ENCODE peak calls at places on chromosomes 11 and 22, in five cellular contexts. L is HCT116, S is SK-N-SH, K is fibroblast of mammary gland, W is psoas muscle. X is an unnamed sample.

GRCh38 chr22:17257578-17257977 is 38.3 kb upstream of the ADA2 start:
- DNase-seq in K (no peak), S (no peak), L (no peak), W (no peak), X (no peak)

GRCh38 chr11:32072872-32073661 is 17.8 kb upstream of the RCN1 start:
- DNase-seq in K (peak), L (no peak), W (no peak), S (peak), X (no peak)

GRCh38 chr11:104858882-104859735 is 39.2 kb downstream of the CASP12 start:
- DNase-seq in K (peak), L (no peak), S (no peak), W (no peak), X (no peak)

GRCh38 chr11:71843858-71844257 is 10.9 kb downstream of the DEFB108B start:
- DNase-seq in W (no peak), L (no peak), S (no peak), K (no peak), X (no peak)

GRCh38 chr11:95512177-95512576 is 277.4 kb downstream of the FAM76B start:
- DNase-seq in S (no peak), L (no peak), W (peak), K (peak), X (peak)

GRCh38 chr22:25134028-25134427 is 65.6 kb upstream of the CRYBB3 start:
- DNase-seq in S (peak), K (no peak), L (no peak), W (no peak), X (no peak)

GRCh38 chr22:17791196-17791595 is 16.9 kb upstream of the BID start:
- DNase-seq in L (no peak), S (no peak), K (no peak), W (no peak), X (no peak)

GRCh38 chr11:18701614-18702216 is 3.1 kb downstream of the TMEM86A start:
- DNase-seq in K (no peak), S (no peak), W (no peak), L (no peak), X (no peak)

GRCh38 chr11:134481135-134481534 is 69.1 kb upstream of the B3GAT1 start:
- DNase-seq in S (no peak), L (no peak), K (no peak), W (no peak), X (no peak)

GRCh38 chr22:40231618-40232313 is 54.0 kb downstream of the TNRC6B start:
- DNase-seq in W (no peak), S (no peak), L (no peak), K (no peak), X (no peak)

GRCh38 chr22:42179616-42180015 is 49.0 kb upstream of the CYP2D6 start:
- DNase-seq in S (no peak), K (peak), L (no peak), W (no peak), X (peak)

GRCh38 chr11:34355726-34356125 is 2.1 kb downstream of the ABTB2 start:
- DNase-seq in W (no peak), S (no peak), L (no peak), K (no peak), X (no peak)

GRCh38 chr22:41915035-41915782 is at the start of gene SHISA8:
- DNase-seq in W (peak), K (no peak), S (peak), L (no peak), X (peak)

GRCh38 chr22:48276933-48277867 is 1514.8 kb downstream of the TBC1D22A start:
- DNase-seq in K (no peak), S (no peak), L (no peak), W (no peak), X (no peak)

GRCh38 chr11:76763573-76764348 is 19.4 kb upstream of the TSKU start:
- DNase-seq in S (no peak), K (peak), W (no peak), L (no peak), X (peak)

GRCh38 chr11:70526116-70527045 is 128.1 kb downstream of the CTTN start:
- DNase-seq in K (no peak), S (peak), L (no peak), W (no peak), X (no peak)

GRCh38 chr11:78050964-78051831 is 12.5 kb upstream of the THRSP start:
- DNase-seq in K (peak), W (no peak), L (no peak), S (no peak), X (peak)

GRCh38 chr11:107655607-107656006 is 56.2 kb downstream of the SLN start:
- DNase-seq in L (no peak), W (no peak), S (no peak), K (no peak), X (no peak)

GRCh38 chr11:42651654-42652053 is 660.1 kb upstream of the API5 start:
- DNase-seq in L (no peak), K (no peak), S (no peak), W (no peak), X (no peak)

GRCh38 chr11:117145393-117145761 is 1.3 kb downstream of the PAFAH1B2 start:
- DNase-seq in L (no peak), K (peak), S (peak), W (no peak), X (peak)

GRCh38 chr11:15805726-15806125 is 550.6 kb downstream of the SOX6 start:
- DNase-seq in S (no peak), L (no peak), K (no peak), W (no peak), X (no peak)

GRCh38 chr11:86089659-86090058 is 20.8 kb upstream of the PICALM start:
- DNase-seq in L (no peak), W (no peak), S (peak), K (peak), X (peak)

GRCh38 chr11:59918494-59918893 is 19.7 kb upstream of the OOSP1 start:
- DNase-seq in S (no peak), W (no peak), L (no peak), K (peak), X (peak)

GRCh38 chr11:126791446-126791845 is 209.1 kb downstream of the KIRREL3 start:
- DNase-seq in K (no peak), S (no peak), L (no peak), W (no peak), X (no peak)

GRCh38 chr11:45885274-45885920 is at the start of gene MAPK8IP1:
- DNase-seq in K (peak), L (no peak), S (peak), W (peak), X (peak)

GRCh38 chr11:71434576-71435130 is 13.5 kb downstream of the DHCR7 start:
- DNase-seq in L (no peak), K (no peak), S (no peak), W (no peak), X (no peak)

GRCh38 chr11:59668950-59669610 is at the start of gene PATL1:
- DNase-seq in S (peak), W (peak), L (peak), K (peak), X (peak)

GRCh38 chr22:50112151-50113118 is 22.6 kb downstream of the MOV10L1 start:
- DNase-seq in S (no peak), L (no peak), W (no peak), K (peak), X (peak)

GRCh38 chr11:118200497-118200896 is 24.1 kb upstream of the SCN2B start:
- DNase-seq in L (no peak), S (no peak), W (no peak), K (no peak), X (no peak)

GRCh38 chr11:132944557-132944920 is 587.8 kb downstream of the OPCML start:
- DNase-seq in S (no peak), L (no peak), K (no peak), W (no peak), X (no peak)

GRCh38 chr22:49589811-49590210 is 237.9 kb downstream of the BRD1 start:
- DNase-seq in L (no peak), W (no peak), K (no peak), S (no peak), X (no peak)

GRCh38 chr11:12806113-12806512 is 131.9 kb downstream of the TEAD1 start:
- DNase-seq in W (no peak), S (no peak), K (peak), L (no peak), X (peak)

GRCh38 chr11:82701847-82702520 is 31.7 kb downstream of the FAM181B start:
- DNase-seq in W (no peak), L (peak), K (peak), S (peak), X (peak)

GRCh38 chr11:16902182-16902581 is 112.0 kb downstream of the PLEKHA7 start:
- DNase-seq in S (no peak), L (peak), W (no peak), K (no peak), X (no peak)

GRCh38 chr11:73230931-73231330 is 12.8 kb downstream of the P2RY2 start:
- DNase-seq in L (no peak), W (no peak), K (no peak), S (peak), X (no peak)

GRCh38 chr11:2791521-2792375 is 92.0 kb upstream of the KCNQ1OT1 start:
- DNase-seq in W (peak), S (no peak), L (no peak), K (no peak), X (no peak)

GRCh38 chr11:125140251-125140650 is 24.3 kb upstream of the PKNOX2 start:
- DNase-seq in K (no peak), W (no peak), L (no peak), S (peak), X (no peak)

GRCh38 chr11:125141686-125142535 is 22.6 kb upstream of the PKNOX2 start:
- DNase-seq in W (peak), S (peak), K (peak), L (no peak), X (peak)

GRCh38 chr11:125138966-125139365 is 25.6 kb upstream of the PKNOX2 start:
- DNase-seq in W (no peak), L (no peak), S (no peak), K (no peak), X (no peak)

GRCh38 chr11:125146232-125146631 is 18.3 kb upstream of the PKNOX2 start:
- DNase-seq in W (no peak), L (no peak), S (no peak), K (no peak), X (no peak)

GRCh38 chr11:125141178-125141577 is 23.4 kb upstream of the PKNOX2 start:
- DNase-seq in W (no peak), L (no peak), S (no peak), K (no peak), X (no peak)
- H3K4me3 ChIP-seq in W (no peak), L (no peak), S (no peak), K (no peak), X (no peak)

GRCh38 chr11:61607426-61607825 is 26.6 kb upstream of the SYT7 start:
- DNase-seq in L (no peak), S (no peak), K (no peak), W (no peak), X (no peak)
- TF ChIP-seq CTCF in L (no peak), S (no peak), K (no peak), W (no peak), X (no peak)

GRCh38 chr11:109735139-109735538 is 313.1 kb downstream of the C11orf87 start:
- DNase-seq in S (no peak), K (no peak), L (no peak), W (no peak), X (no peak)
- H3K4me3 ChIP-seq in S (no peak), K (no peak), L (no peak), W (no peak), X (no peak)

GRCh38 chr22:37609240-37610152 is 862 bp downstream of the GGA1 start:
- DNase-seq in K (peak), W (no peak), L (no peak), S (peak), X (peak)

GRCh38 chr22:37607010-37607911 is 1.4 kb upstream of the GGA1 start:
- DNase-seq in W (peak), S (peak), L (peak), K (peak), X (peak)

GRCh38 chr22:37610480-37611148 is 2.0 kb downstream of the GGA1 start:
- DNase-seq in K (peak), S (no peak), L (no peak), W (no peak), X (no peak)

GRCh38 chr22:37607912-37608476 is 640 bp upstream of the GGA1 start:
- DNase-seq in W (no peak), K (no peak), S (peak), L (no peak), X (no peak)

DNA sequence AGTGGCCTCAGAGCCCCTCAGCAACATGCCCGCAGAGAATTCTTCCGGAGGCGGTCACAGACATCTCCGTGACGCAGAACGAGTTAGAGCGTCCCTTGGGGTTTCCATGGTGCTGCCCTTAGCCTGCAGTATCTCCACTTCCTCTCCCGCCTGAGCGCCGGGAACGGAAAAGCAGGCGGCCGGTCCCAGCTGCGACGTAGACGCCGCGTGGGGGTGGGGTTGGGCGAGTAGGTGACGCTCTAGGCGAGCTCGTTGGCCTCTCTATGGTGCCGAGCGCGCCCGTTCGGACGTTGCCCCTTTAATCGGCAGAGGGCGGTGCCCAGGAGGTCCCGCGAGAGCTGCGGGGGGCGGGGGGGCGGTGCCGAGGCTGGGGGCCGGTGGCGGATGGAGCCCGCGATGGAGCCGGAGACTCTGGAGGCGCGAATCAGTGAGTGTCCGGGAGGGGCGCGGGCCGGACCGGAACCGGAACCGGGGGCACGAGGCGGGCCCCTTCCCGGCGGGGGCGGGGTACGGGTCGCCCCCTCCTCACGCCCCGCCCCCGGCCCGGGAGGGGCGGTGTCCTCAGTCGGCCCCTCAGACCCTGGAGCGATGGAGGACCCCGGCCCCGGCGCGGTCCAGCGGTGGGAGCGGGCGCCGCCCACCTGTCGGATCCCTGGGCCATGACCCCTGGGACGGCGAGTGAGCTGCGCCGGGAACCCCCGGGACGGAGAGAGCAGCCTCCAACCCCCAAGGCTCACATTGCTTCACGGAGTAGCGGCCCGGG is at the start of gene GGA1:
- DNase-seq in W (peak), S (peak), K (peak), L (peak), X (peak)
- TF ChIP-seq CTCF in W (no peak), S (no peak), K (no peak), L (no peak), X (no peak)

DNA sequence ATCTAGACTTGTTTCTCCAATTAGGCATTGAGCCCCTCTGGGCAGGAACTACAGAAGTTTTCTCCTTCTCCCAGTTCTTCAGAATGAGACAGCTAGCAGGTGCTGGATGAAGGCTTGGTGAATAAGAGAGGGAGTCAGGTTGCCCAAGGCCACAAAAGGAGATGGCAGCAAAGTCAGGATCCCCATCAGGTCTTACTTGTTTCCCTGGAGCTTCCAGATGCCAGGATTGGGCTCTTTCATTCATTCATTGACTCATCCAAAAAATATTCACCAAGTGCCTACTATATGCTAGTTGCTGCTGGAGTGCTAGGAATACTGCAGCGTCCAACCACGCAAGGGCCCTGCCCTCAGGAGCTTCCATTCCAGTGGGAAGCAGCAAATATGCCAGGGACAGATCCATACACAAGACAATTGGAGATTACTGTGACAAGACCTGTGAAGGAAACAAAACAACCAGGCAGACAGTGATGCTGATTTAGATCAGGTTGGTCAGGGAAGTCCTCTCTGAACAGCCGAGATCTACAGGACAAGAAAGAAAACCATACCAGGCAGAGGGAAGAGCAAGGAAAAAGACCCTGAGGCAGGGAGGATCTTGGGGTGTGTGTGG is 24.6 kb upstream of the LMO1 start:
- DNase-seq in S (no peak), K (no peak), W (no peak), L (no peak), X (no peak)
- H3K4me3 ChIP-seq in S (no peak), K (no peak), W (no peak), L (no peak), X (no peak)

DNA sequence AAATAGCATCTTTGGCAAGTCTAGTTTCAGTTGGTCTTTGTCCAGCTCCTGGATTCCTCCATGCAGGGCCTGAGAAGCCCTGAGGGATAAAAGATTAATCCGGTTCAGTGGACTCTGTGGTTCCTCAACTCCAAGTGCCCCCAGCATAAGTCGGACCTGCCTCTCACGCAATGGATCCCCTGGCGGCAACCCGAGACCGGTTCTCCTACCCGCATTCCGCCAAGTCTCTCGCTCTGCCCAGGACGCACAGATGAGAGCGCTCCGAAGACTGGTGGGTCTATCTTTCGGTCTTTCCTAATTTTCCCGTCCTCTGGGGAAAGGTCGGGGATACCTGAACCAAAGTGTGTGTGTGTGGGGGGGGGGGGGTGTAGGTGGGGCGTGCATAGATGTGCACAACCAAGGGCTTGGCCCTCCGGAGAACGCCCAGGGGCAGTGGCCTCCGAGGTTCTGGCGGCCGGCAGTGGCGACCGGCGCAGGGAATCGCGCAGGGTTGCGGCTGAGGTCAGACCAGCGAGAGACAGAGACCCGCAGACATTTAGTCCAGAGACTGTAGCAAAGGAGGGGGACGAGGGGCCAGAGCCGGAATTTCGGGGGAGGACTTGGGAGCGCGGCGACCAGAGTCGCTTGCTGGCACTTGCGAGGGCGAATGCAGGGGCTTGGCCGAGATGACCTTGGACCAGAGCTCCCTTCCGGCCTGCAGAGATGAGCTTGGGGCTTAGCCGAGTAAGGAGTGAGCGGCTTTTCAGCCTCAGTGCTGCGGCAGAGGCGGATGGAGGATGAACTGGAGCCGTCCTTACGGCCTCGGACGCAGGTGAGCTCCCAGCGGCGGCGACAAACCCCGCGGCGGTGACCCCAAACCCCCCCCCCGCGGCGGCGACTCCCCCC is 712 bp upstream of the SLC2A11 start:
- DNase-seq in L (no peak), W (peak), K (peak), S (peak), X (peak)
- TF ChIP-seq CTCF in L (no peak), W (no peak), K (no peak), S (peak), X (peak)

DNA sequence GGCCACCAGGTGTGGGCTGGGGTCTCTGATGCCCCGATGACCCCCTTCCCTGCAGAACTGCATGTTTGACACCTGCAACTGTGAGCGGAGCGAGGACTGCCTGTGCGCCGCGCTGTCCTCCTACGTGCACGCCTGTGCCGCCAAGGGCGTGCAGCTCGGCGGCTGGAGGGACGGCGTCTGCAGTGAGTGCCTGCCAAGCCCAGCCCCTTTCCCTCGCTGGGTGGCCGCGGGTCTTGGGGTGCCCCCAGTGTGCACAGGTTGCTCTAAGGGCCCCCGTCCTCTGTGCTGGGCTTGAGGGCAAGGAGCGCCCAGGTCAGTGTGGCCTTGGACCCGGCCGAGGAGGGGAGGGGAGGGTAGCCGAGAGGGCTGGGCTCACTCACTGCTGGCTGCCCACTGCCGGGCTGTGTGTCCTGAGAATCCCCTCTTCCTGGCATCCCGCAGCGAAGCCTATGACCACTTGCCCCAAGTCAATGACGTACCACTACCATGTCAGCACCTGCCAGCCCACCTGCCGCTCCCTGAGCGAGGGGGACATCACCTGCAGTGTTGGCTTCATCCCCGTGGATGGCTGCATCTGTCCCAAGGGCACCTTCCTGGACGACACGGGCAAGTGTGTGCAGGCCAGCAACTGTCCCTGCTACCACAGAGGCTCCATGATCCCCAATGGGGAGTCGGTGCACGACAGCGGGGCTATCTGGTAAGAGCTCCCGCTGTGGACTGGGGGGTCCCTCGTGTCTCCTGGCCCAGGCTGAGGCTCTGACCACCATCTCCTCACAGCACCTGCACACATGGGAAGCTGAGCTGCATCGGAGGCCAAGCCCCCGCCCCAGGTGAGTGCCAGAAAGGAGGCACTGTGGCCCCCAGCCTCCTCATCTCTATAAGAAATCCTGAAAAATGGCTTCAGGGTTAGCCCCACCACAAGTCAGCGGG is 17.0 kb downstream of the MUC5AC start:
- DNase-seq in K (no peak), S (no peak), W (peak), L (no peak), X (no peak)
- H3K4me3 ChIP-seq in K (no peak), S (no peak), W (no peak), L (no peak), X (no peak)